ENCODE peak calls at places on chromosomes 13 and 19, in four cellular contexts. One of them, this sample, is unnamed.
A peak's percentile ranks its signal among the peaks of the same experiment; 100 is the strongest.

GRCh38 chr19:5534787-5535586 is 32.8 kb downstream of the TINCR start:
- DNase-seq in PC-3: peak; percentile 35
- DNase-seq in neural progenitor cell: no peak
- DNase-seq in AG04450: no peak
- DNase-seq in this sample: no peak

GRCh38 chr19:29687244-29687896 is 22.1 kb downstream of the PLEKHF1 start:
- DNase-seq in neural progenitor cell: no peak
- DNase-seq in AG04450: peak; percentile 90
- DNase-seq in PC-3: peak; percentile 55
- DNase-seq in this sample: peak; percentile 37

GRCh38 chr13:70905035-70905434 is 796.8 kb upstream of the KLHL1 start:
- DNase-seq in neural progenitor cell: no peak
- DNase-seq in PC-3: no peak
- DNase-seq in AG04450: no peak
- DNase-seq in this sample: no peak

GRCh38 chr19:58154679-58155648 is 4.4 kb upstream of the ZNF329 start:
- DNase-seq in PC-3: peak; percentile 89
- DNase-seq in neural progenitor cell: peak; percentile 99
- DNase-seq in AG04450: peak; percentile 78
- DNase-seq in this sample: peak; percentile 82

GRCh38 chr19:34131100-34131499 is 41.2 kb upstream of the LSM14A start:
- DNase-seq in PC-3: no peak
- DNase-seq in AG04450: no peak
- DNase-seq in neural progenitor cell: no peak
- DNase-seq in this sample: no peak

GRCh38 chr19:35853038-35853756 is 893 bp upstream of the NPHS1 start:
- DNase-seq in PC-3: no peak
- DNase-seq in AG04450: no peak
- DNase-seq in neural progenitor cell: no peak
- DNase-seq in this sample: no peak

GRCh38 chr19:41860419-41861097 is 503 bp downstream of the RPS19 start:
- DNase-seq in AG04450: no peak
- DNase-seq in PC-3: no peak
- DNase-seq in neural progenitor cell: peak; percentile 30
- DNase-seq in this sample: no peak

GRCh38 chr19:1130801-1131717 is 27.3 kb downstream of the GPX4 start:
- DNase-seq in PC-3: no peak
- DNase-seq in AG04450: no peak
- DNase-seq in neural progenitor cell: no peak
- DNase-seq in this sample: no peak

GRCh38 chr13:86882107-86882506 is 789.1 kb upstream of the SLITRK5 start:
- DNase-seq in AG04450: no peak
- DNase-seq in neural progenitor cell: no peak
- DNase-seq in PC-3: no peak
- DNase-seq in this sample: no peak

GRCh38 chr19:55857149-55857548 is 20.8 kb downstream of the NLRP4 start:
- DNase-seq in PC-3: no peak
- DNase-seq in AG04450: no peak
- DNase-seq in neural progenitor cell: no peak
- DNase-seq in this sample: no peak

GRCh38 chr19:46861691-46862503 is 1.1 kb downstream of the ARHGAP35 start:
- DNase-seq in neural progenitor cell: peak; percentile 54
- DNase-seq in AG04450: no peak
- DNase-seq in PC-3: peak; percentile 28
- DNase-seq in this sample: no peak

GRCh38 chr19:35928507-35928906 is 7.7 kb upstream of the LRFN3 start:
- DNase-seq in AG04450: no peak
- DNase-seq in PC-3: no peak
- DNase-seq in neural progenitor cell: no peak
- DNase-seq in this sample: no peak

GRCh38 chr13:40980466-40980865 is 38.6 kb downstream of the ELF1 start:
- DNase-seq in neural progenitor cell: no peak
- DNase-seq in PC-3: no peak
- DNase-seq in AG04450: no peak
- DNase-seq in this sample: no peak

GRCh38 chr13:73740681-73741080 is 393.5 kb downstream of the KLF12 start:
- DNase-seq in neural progenitor cell: no peak
- DNase-seq in PC-3: no peak
- DNase-seq in AG04450: no peak
- DNase-seq in this sample: no peak

GRCh38 chr13:99468971-99469545 is 32.2 kb upstream of the TM9SF2 start:
- DNase-seq in neural progenitor cell: peak; percentile 39
- DNase-seq in PC-3: no peak
- DNase-seq in AG04450: no peak
- DNase-seq in this sample: no peak

GRCh38 chr19:54523403-54523802 is 20.8 kb downstream of the LAIR2 start:
- DNase-seq in PC-3: peak; percentile 88
- DNase-seq in AG04450: no peak
- DNase-seq in neural progenitor cell: no peak
- DNase-seq in this sample: peak; percentile 57

GRCh38 chr13:30026093-30026492 is 175.7 kb upstream of the UBL3 start:
- DNase-seq in PC-3: peak; percentile 80
- DNase-seq in AG04450: peak; percentile 57
- DNase-seq in neural progenitor cell: no peak
- DNase-seq in this sample: no peak

GRCh38 chr13:26628706-26629105 is 71.2 kb downstream of the WASF3 start:
- DNase-seq in AG04450: no peak
- DNase-seq in PC-3: peak; percentile 3
- DNase-seq in neural progenitor cell: peak; percentile 41
- DNase-seq in this sample: no peak

GRCh38 chr19:30062331-30063183 is 120.5 kb downstream of the URI1 start:
- DNase-seq in neural progenitor cell: no peak
- DNase-seq in AG04450: no peak
- DNase-seq in PC-3: no peak
- DNase-seq in this sample: no peak

GRCh38 chr13:94968040-94968756 is 255.9 kb upstream of the SOX21 start:
- DNase-seq in AG04450: no peak
- DNase-seq in neural progenitor cell: peak; percentile 86
- DNase-seq in PC-3: no peak
- DNase-seq in this sample: no peak

GRCh38 chr13:101026736-101027398 is 352.3 kb upstream of the TMTC4 start:
- DNase-seq in AG04450: no peak
- DNase-seq in PC-3: peak; percentile 31
- DNase-seq in neural progenitor cell: no peak
- DNase-seq in this sample: no peak

GRCh38 chr19:29680937-29681336 is 15.7 kb downstream of the PLEKHF1 start:
- DNase-seq in AG04450: no peak
- DNase-seq in PC-3: no peak
- DNase-seq in neural progenitor cell: no peak
- DNase-seq in this sample: no peak

GRCh38 chr13:51927129-51927528 is 65.4 kb downstream of the CCDC70 start:
- DNase-seq in PC-3: no peak
- DNase-seq in AG04450: no peak
- DNase-seq in neural progenitor cell: no peak
- DNase-seq in this sample: no peak

GRCh38 chr19:44260343-44260681 is 626 bp downstream of the ZNF233 start:
- DNase-seq in AG04450: no peak
- DNase-seq in neural progenitor cell: peak; percentile 18
- DNase-seq in PC-3: no peak
- DNase-seq in this sample: no peak

GRCh38 chr19:17948967-17949930 is 16.4 kb downstream of the CCDC124 start:
- DNase-seq in PC-3: no peak
- DNase-seq in neural progenitor cell: peak; percentile 43
- DNase-seq in AG04450: no peak
- DNase-seq in this sample: no peak

GRCh38 chr19:10501971-10502523 is 1.1 kb downstream of the KEAP1 start:
- DNase-seq in neural progenitor cell: peak; percentile 54
- DNase-seq in PC-3: peak; percentile 67
- DNase-seq in AG04450: no peak
- DNase-seq in this sample: peak; percentile 45

GRCh38 chr13:58876473-58876872 is 1244.9 kb downstream of the PCDH17 start:
- DNase-seq in AG04450: no peak
- DNase-seq in PC-3: no peak
- DNase-seq in neural progenitor cell: no peak
- DNase-seq in this sample: no peak

GRCh38 chr19:52535831-52536800 is 8.6 kb downstream of the ZNF808 start:
- DNase-seq in neural progenitor cell: peak; percentile 96
- DNase-seq in PC-3: no peak
- DNase-seq in AG04450: peak; percentile 24
- DNase-seq in this sample: peak; percentile 54

GRCh38 chr19:38492147-38492813 is 58.8 kb downstream of the RYR1 start:
- DNase-seq in PC-3: no peak
- DNase-seq in AG04450: no peak
- DNase-seq in neural progenitor cell: no peak
- DNase-seq in this sample: no peak

GRCh38 chr19:46898731-46899130 is 37.9 kb downstream of the ARHGAP35 start:
- DNase-seq in neural progenitor cell: no peak
- DNase-seq in PC-3: no peak
- DNase-seq in AG04450: peak; percentile 36
- DNase-seq in this sample: peak; percentile 45

GRCh38 chr19:409006-409514 is at the start of gene C2CD4C:
- DNase-seq in neural progenitor cell: peak; percentile 71
- DNase-seq in PC-3: no peak
- DNase-seq in AG04450: no peak
- DNase-seq in this sample: no peak

GRCh38 chr13:49932868-49933267 is 3.3 kb downstream of the SPRYD7 start:
- DNase-seq in AG04450: no peak
- DNase-seq in PC-3: no peak
- DNase-seq in neural progenitor cell: no peak
- DNase-seq in this sample: no peak

DNA sequence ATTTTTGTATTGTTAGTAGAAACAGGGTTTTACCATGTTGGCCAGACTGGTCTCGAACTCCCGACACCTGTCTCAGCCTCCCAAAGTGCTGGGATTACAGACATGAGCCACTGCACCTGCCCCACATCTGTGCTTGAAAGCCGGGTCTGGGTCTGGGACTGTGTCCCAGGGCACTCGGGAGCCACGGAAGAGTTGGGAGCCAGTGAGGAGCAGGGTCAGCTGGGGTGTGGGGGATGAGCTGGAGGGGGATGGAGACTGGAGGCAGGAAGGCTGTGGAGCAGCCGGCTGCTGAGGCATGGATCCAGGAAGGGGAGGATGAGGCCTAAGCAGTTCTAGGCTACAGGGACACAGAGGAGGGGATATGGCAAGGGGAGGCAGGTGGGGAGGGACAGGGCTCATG is 10.7 kb upstream of the SPACA4 start:
- DNase-seq in neural progenitor cell: no peak
- DNase-seq in AG04450: no peak
- DNase-seq in PC-3: no peak
- DNase-seq in this sample: no peak
- TF ChIP-seq CTCF in neural progenitor cell: no peak
- TF ChIP-seq CTCF in AG04450: no peak
- TF ChIP-seq CTCF in PC-3: no peak
- TF ChIP-seq CTCF in this sample: no peak

GRCh38 chr13:114081761-114082681 is 50.4 kb downstream of the RASA3 start:
- DNase-seq in AG04450: no peak
- DNase-seq in PC-3: no peak
- DNase-seq in neural progenitor cell: peak; percentile 60
- DNase-seq in this sample: no peak

GRCh38 chr13:114078501-114079451 is 53.6 kb downstream of the RASA3 start:
- DNase-seq in AG04450: no peak
- DNase-seq in PC-3: peak; percentile 84
- DNase-seq in neural progenitor cell: no peak
- DNase-seq in this sample: peak; percentile 78

GRCh38 chr13:114077938-114078335 is 54.5 kb downstream of the RASA3 start:
- DNase-seq in PC-3: no peak
- DNase-seq in AG04450: no peak
- DNase-seq in neural progenitor cell: peak; percentile 85
- DNase-seq in this sample: no peak

GRCh38 chr13:114080739-114081561 is 51.5 kb downstream of the RASA3 start:
- DNase-seq in AG04450: no peak
- DNase-seq in PC-3: no peak
- DNase-seq in neural progenitor cell: no peak
- DNase-seq in this sample: no peak

GRCh38 chr13:114079601-114080536 is 52.6 kb downstream of the RASA3 start:
- DNase-seq in PC-3: no peak
- DNase-seq in neural progenitor cell: no peak
- DNase-seq in AG04450: no peak
- DNase-seq in this sample: no peak
- H3K27ac ChIP-seq in PC-3: no peak overlapping the region
- H3K27ac ChIP-seq in neural progenitor cell: no peak overlapping the region
- H3K27ac ChIP-seq in AG04450: no peak overlapping the region
- H3K27ac ChIP-seq in this sample: peak overlapping the region; percentile 78

GRCh38 chr13:47598340-47598911 is 402.6 kb downstream of the SUCLA2 start:
- DNase-seq in PC-3: peak; percentile 26
- DNase-seq in neural progenitor cell: no peak
- DNase-seq in AG04450: no peak
- DNase-seq in this sample: peak; percentile 17
- TF ChIP-seq CTCF in PC-3: peak; percentile 59
- TF ChIP-seq CTCF in neural progenitor cell: peak; percentile 45
- TF ChIP-seq CTCF in AG04450: peak; percentile 37
- TF ChIP-seq CTCF in this sample: peak; percentile 51

GRCh38 chr19:22199171-22199570 is 2.4 kb upstream of the ZNF676 start:
- DNase-seq in neural progenitor cell: no peak
- DNase-seq in AG04450: no peak
- DNase-seq in PC-3: no peak
- DNase-seq in this sample: no peak
- H3K27ac ChIP-seq in neural progenitor cell: no peak overlapping the region
- H3K27ac ChIP-seq in AG04450: no peak overlapping the region
- H3K27ac ChIP-seq in PC-3: no peak overlapping the region
- H3K27ac ChIP-seq in this sample: no peak overlapping the region

GRCh38 chr19:50607388-50607787 is 32.3 kb downstream of the SYT3 start:
- DNase-seq in AG04450: no peak
- DNase-seq in PC-3: no peak
- DNase-seq in neural progenitor cell: no peak
- DNase-seq in this sample: no peak

GRCh38 chr19:50602496-50602895 is 34.3 kb upstream of the LRRC4B start:
- DNase-seq in PC-3: no peak
- DNase-seq in neural progenitor cell: no peak
- DNase-seq in AG04450: no peak
- DNase-seq in this sample: no peak

GRCh38 chr19:50602935-50603334 is 34.7 kb upstream of the LRRC4B start:
- DNase-seq in PC-3: no peak
- DNase-seq in neural progenitor cell: no peak
- DNase-seq in AG04450: no peak
- DNase-seq in this sample: no peak

DNA sequence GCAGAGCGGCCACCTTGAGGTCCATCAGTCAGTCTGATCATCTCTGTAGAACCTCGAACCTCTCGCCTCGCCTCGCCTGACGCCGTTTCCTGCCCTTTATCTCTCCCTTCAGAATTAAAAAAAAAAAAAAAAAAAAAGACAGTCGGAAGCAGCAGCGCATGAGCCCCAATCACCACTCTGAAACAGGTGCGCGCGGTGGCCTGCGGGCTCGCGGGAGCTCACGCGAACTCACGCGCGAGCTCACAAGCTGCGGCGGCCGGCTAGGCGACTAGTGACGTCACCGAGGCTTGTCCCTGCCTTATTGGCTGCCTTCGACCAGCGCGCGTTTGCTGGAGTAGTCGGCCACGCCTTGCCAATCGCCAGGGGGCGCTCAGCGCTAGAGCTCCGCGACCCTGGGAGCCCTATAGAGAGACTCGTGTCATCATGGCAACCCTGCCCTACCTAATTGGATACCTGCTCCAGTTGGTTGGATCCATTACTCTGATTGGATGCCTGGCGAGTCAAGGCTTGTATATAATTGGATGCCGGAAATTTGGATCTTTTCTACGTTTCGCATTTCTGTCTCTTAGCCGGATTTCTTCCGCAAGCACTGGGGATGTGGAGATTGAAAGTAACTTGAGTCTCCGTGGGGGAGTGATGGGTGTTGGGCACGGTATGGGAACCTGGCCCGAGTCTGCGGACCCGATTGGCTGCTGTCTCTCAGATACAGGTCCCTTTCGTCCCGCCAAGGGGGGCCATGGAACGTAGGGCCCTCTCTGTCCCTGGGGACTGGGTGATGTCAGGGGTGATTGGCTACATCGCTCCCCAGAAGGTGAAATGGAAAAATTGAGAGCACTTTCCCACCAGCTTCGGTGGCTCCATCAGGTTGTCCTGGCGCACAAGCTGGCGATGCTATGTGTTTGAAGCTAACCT is 31.6 kb downstream of the SYT3 start:
- DNase-seq in AG04450: peak; percentile 8
- DNase-seq in neural progenitor cell: peak; percentile 97
- DNase-seq in PC-3: peak; percentile 34
- DNase-seq in this sample: peak; percentile 81
- TF ChIP-seq CTCF in AG04450: peak; percentile 51
- TF ChIP-seq CTCF in neural progenitor cell: peak; percentile 66
- TF ChIP-seq CTCF in PC-3: peak; percentile 41
- TF ChIP-seq CTCF in this sample: peak; percentile 20

This sample was measured in RWPE1.